ENCODE peak calls at places on chromosome 2, in four cellular contexts. Y is H1, H is WTC11, S is SK-N-SH. M is an unnamed sample.
A peak's percentile ranks its signal among the peaks of the same experiment; 100 is the strongest.

GRCh38 chr2:159637988-159638501 is 21.7 kb upstream of the BAZ2B start:
- DNase-seq in Y (no peak), H (no peak), S (no peak), M (no peak)

GRCh38 chr2:124024491-124025348 is at the start of gene CNTNAP5:
- DNase-seq in Y (peak; percentile 93), H (peak; percentile 88), S (peak; percentile 89), M (peak; percentile 52)

GRCh38 chr2:227033471-227034148 is 130.4 kb downstream of the COL4A4 start:
- DNase-seq in Y (peak; percentile 86), H (peak; percentile 83), S (peak; percentile 77), M (peak; percentile 57)

GRCh38 chr2:69118609-69119008 is 105.6 kb downstream of the ANTXR1 start:
- DNase-seq in Y (no peak), H (no peak), S (no peak), M (no peak)

GRCh38 chr2:74093840-74094239 is 53.9 kb downstream of the BOLA3 start:
- DNase-seq in Y (no peak), H (no peak), S (no peak), M (no peak)

GRCh38 chr2:45096996-45097395 is 87.7 kb upstream of the SIX2 start:
- DNase-seq in Y (no peak), H (no peak), S (no peak), M (no peak)

GRCh38 chr2:221617996-221618395 is 45.9 kb upstream of the EPHA4 start:
- DNase-seq in Y (no peak), H (no peak), S (no peak), M (no peak)

GRCh38 chr2:240438810-240439697 is 3.6 kb downstream of the GPC1 start:
- DNase-seq in Y (no peak), H (no peak), S (no peak), M (no peak)

GRCh38 chr2:63903003-63903402 is 61.3 kb downstream of the UGP2 start:
- DNase-seq in Y (no peak), H (no peak), S (no peak), M (no peak)

GRCh38 chr2:233995985-233996384 is 54.5 kb upstream of the SPP2 start:
- DNase-seq in Y (no peak), H (no peak), S (no peak), M (no peak)

GRCh38 chr2:12556762-12557161 is 160.0 kb upstream of the TRIB2 start:
- DNase-seq in Y (no peak), H (no peak), S (no peak), M (peak; percentile 35)

GRCh38 chr2:42742740-42743666 is 20.9 kb downstream of the OXER1 start:
- DNase-seq in Y (no peak), H (no peak), S (no peak), M (no peak)

GRCh38 chr2:101341901-101342624 is 33.6 kb upstream of the RNF149 start:
- DNase-seq in Y (peak; percentile 97), H (peak; percentile 86), S (peak; percentile 74), M (peak; percentile 75)

GRCh38 chr2:135245055-135245454 is 193.0 kb downstream of the RAB3GAP1 start:
- DNase-seq in Y (no peak), H (no peak), S (no peak), M (peak; percentile 32)

GRCh38 chr2:98346259-98347236 is at the start of gene CNGA3:
- DNase-seq in Y (peak; percentile 85), H (peak; percentile 69), S (peak; percentile 54), M (peak; percentile 12)

GRCh38 chr2:70344195-70344594 is 42.3 kb upstream of the FAM136A start:
- DNase-seq in Y (no peak), H (no peak), S (no peak), M (no peak)

GRCh38 chr2:223486741-223487140 is 115.4 kb downstream of the SCG2 start:
- DNase-seq in Y (no peak), H (no peak), S (no peak), M (no peak)

GRCh38 chr2:37523861-37524362 is 147.5 kb downstream of the CDC42EP3 start:
- DNase-seq in Y (no peak), H (no peak), S (no peak), M (no peak)

GRCh38 chr2:5111581-5111980 is 580.6 kb upstream of the SOX11 start:
- DNase-seq in Y (no peak), H (no peak), S (peak; percentile 52), M (no peak)
- TF ChIP-seq TEAD4 in Y (no peak), H (no peak), S (no peak), M (no peak)

GRCh38 chr2:84217446-84217845 is 241.6 kb downstream of the SUCLG1 start:
- DNase-seq in Y (no peak), H (no peak), S (no peak), M (no peak)

GRCh38 chr2:84223191-84223590 is 235.9 kb downstream of the SUCLG1 start:
- DNase-seq in Y (no peak), H (no peak), S (no peak), M (no peak)
- TF ChIP-seq TEAD4 in Y (no peak), H (no peak), S (no peak), M (no peak)

DNA sequence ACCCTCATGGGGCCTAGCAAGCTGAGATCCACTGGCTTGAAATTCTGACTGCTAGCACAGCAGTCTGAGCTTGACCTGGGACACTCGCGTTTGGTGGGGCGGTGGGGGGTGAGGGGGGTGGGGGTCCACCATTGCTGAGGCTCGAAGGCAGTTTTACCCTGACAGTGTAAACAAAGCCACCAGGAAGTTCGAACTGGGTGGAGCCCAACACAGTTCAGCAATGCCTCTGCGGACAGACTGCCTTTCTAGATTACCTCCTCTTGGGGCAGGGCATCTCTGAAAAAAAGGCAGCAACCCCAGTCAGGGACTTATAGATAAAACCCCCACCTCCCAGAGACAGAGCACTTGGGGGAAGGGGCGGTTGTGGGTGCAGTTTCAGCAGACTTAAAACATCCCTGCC is 149.7 kb upstream of the TANK start:
- DNase-seq in Y (no peak), H (peak; percentile 22), S (no peak), M (no peak)
- TF ChIP-seq TEAD4 in Y (no peak), H (no peak), S (no peak), M (no peak)

DNA sequence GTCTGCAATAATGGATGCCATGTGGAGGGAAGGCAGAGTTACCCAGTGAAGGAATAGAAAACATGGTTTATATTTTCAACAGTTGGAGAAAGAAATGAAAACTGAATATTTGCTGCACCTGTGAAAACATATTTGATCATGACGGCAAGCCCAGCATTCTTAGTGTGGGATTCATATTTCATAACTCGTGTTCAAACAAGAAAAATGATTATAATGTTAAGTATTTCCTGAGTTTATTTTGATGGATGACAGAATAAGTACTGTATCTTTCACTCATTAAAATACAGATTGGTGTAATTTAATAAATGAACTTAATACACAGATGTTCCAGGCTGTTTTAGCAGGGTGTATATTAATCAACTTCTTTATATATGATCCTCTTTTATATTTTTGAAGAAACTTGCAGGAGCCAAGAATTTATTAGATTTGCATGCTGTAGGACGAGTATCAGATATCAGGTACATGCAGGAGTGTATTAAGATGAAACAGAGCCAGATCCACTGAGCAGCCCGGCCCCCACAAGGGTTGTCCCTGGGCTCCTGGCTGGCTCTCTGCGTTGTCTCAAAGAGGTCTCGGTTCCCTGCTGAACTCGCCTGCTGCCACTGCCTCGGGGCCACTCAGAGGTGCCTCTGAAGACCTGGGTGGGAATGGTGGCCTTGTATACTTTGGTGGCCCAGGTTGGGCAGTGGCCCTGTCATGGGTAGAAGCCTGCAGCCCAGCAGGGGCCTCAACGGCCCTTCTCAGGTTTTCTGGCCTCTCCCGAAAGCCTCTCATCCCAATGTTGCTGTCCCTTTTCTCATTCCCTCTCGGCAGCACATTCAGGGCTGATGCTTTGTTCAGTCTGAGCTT is 95.0 kb upstream of the LDAH start:
- DNase-seq in Y (no peak), H (no peak), S (no peak), M (no peak)
- TF ChIP-seq TEAD4 in Y (no peak), H (no peak), S (peak; percentile 60), M (no peak)

DNA sequence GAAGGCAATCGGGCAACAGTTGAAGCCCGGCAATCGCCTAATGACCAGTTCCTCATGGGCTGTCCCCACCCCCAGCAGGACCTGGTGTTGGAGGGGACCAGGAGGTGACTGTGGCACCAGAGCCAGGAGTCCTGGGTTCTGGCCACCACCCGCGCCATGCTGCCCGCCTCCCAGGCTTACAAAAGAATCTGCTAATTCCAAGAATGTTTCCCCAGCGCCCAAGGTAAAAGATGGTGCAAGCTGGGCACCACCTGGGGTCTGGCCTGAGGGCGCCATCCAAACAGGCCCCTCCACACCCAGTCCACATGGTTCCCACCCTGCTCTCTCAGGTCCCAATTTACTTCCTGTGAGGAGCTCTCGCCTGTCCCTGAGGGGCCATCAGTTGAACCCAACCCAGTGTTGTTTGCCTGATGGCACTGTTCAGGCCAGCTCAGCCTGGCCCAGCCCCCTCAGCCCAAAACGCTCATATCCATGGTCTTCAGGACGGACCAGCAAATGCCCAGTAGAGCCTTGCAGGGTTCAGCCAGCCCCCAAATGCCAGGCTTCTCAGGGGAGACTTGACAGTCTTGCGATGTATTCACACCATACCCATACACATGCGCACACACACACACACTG is 5.1 kb downstream of the SDC1 start:
- DNase-seq in Y (no peak), H (no peak), S (no peak), M (no peak)
- TF ChIP-seq TEAD4 in Y (no peak), H (no peak), S (no peak), M (no peak)